ENCODE peak calls at places on chromosomes 11 and 22, in five cellular contexts. S, O, H, P and E are unnamed samples.
A peak's percentile ranks its signal among the peaks of the same experiment; 100 is the strongest.

GRCh38 chr22:33538277-33538885 is 381.9 kb downstream of the LARGE1 start:
- DNase-seq in S (no peak), O (no peak), P (no peak), H (no peak), E (no peak)

GRCh38 chr22:35479359-35479758 is 61.3 kb upstream of the RASD2 start:
- DNase-seq in H (no peak), P (no peak), O (no peak), S (no peak), E (no peak)

GRCh38 chr11:69718147-69718546 is 14.3 kb upstream of the FGF19 start:
- DNase-seq in O (no peak), S (no peak), H (peak; percentile 47), P (no peak), E (no peak)

GRCh38 chr11:14380947-14381555 is 22.1 kb upstream of the RRAS2 start:
- DNase-seq in O (peak; percentile 83), H (peak; percentile 71), S (peak; percentile 73), P (no peak), E (peak; percentile 35)

GRCh38 chr11:14956111-14956510 is 16.0 kb downstream of the CALCA start:
- DNase-seq in O (no peak), P (no peak), S (no peak), H (no peak), E (no peak)

GRCh38 chr22:30617819-30618218 is 10.8 kb downstream of the TCN2 start:
- DNase-seq in P (no peak), S (no peak), H (no peak), O (no peak), E (no peak)

GRCh38 chr22:45648320-45649070 is 23.1 kb upstream of the ATXN10 start:
- DNase-seq in H (no peak), O (no peak), S (no peak), P (no peak), E (no peak)

GRCh38 chr11:9280655-9281301 is 15.6 kb upstream of the DENND5A start:
- DNase-seq in H (peak; percentile 78), S (peak; percentile 68), P (no peak), O (no peak), E (peak; percentile 78)

GRCh38 chr11:55970935-55971334 is 1.2 kb upstream of the OR10AG1 start:
- DNase-seq in O (no peak), S (no peak), H (no peak), P (no peak), E (no peak)

GRCh38 chr11:1478544-1478943 is 8.0 kb downstream of the MOB2 start:
- DNase-seq in P (no peak), H (no peak), O (no peak), S (no peak), E (no peak)

GRCh38 chr22:28600546-28601143 is 79.0 kb downstream of the TTC28 start:
- DNase-seq in H (peak; percentile 78), O (no peak), P (no peak), S (peak; percentile 56), E (peak; percentile 27)

GRCh38 chr11:79045811-79046304 is 395.0 kb downstream of the TENM4 start:
- DNase-seq in H (no peak), P (no peak), O (no peak), S (peak; percentile 26), E (peak; percentile 38)

GRCh38 chr22:22061085-22062077 is 78.8 kb upstream of the TOP3B start:
- DNase-seq in O (no peak), P (no peak), H (peak; percentile 93), S (peak; percentile 69), E (peak; percentile 2)

GRCh38 chr11:102830328-102830727 is 13.1 kb downstream of the MMP3 start:
- DNase-seq in H (no peak), S (no peak), P (no peak), O (no peak), E (peak; percentile 66)

GRCh38 chr11:94675788-94676187 is 92.4 kb upstream of the AMOTL1 start:
- DNase-seq in O (no peak), H (no peak), S (no peak), P (no peak), E (no peak)

GRCh38 chr11:10762185-10762584 is 11.1 kb downstream of the CTR9 start:
- DNase-seq in P (no peak), O (no peak), S (no peak), H (no peak), E (no peak)

GRCh38 chr22:37741312-37741795 is 44.5 kb downstream of the TRIOBP start:
- DNase-seq in O (peak; percentile 87), S (peak; percentile 96), H (peak; percentile 99), P (no peak), E (peak; percentile 89)

GRCh38 chr22:38207898-38208432 is 6.2 kb downstream of the MAFF start:
- DNase-seq in H (no peak), O (no peak), S (no peak), P (no peak), E (no peak)

GRCh38 chr11:122007611-122008071 is 108.4 kb downstream of the BLID start:
- DNase-seq in H (peak; percentile 82), P (no peak), S (no peak), O (no peak), E (peak; percentile 50)

DNA sequence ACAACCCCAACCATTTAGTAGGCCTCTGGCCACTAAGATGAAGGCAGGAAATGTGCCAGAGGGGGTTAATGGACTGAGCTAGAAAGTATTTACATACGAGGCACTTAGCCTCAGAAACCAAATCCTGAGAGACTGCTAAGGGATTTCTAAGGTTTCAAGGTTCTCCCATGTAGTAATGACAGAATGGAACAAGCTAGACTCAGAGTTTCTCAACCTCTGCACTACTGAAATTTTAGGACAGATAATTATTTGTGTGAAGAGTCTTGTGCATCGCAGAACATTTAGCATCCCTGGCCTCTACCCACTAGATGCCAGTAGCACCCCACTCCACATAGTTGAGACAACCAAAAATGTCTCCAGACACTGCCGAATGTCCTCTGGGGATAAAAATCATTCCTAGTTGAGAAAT is 54.8 kb upstream of the CHRM4 start:
- DNase-seq in P (no peak), H (peak; percentile 32), O (no peak), S (peak; percentile 5), E (no peak)
- TF ChIP-seq CTCF in P (no peak), H (no peak), O (no peak), S (no peak), E (peak; percentile 20)

GRCh38 chr11:44823006-44823405 is 96.2 kb downstream of the TSPAN18 start:
- DNase-seq in P (no peak), O (no peak), S (no peak), H (no peak), E (no peak)
- TF ChIP-seq CTCF in P (no peak), O (no peak), S (no peak), H (peak; percentile 33), E (peak; percentile 10)

DNA sequence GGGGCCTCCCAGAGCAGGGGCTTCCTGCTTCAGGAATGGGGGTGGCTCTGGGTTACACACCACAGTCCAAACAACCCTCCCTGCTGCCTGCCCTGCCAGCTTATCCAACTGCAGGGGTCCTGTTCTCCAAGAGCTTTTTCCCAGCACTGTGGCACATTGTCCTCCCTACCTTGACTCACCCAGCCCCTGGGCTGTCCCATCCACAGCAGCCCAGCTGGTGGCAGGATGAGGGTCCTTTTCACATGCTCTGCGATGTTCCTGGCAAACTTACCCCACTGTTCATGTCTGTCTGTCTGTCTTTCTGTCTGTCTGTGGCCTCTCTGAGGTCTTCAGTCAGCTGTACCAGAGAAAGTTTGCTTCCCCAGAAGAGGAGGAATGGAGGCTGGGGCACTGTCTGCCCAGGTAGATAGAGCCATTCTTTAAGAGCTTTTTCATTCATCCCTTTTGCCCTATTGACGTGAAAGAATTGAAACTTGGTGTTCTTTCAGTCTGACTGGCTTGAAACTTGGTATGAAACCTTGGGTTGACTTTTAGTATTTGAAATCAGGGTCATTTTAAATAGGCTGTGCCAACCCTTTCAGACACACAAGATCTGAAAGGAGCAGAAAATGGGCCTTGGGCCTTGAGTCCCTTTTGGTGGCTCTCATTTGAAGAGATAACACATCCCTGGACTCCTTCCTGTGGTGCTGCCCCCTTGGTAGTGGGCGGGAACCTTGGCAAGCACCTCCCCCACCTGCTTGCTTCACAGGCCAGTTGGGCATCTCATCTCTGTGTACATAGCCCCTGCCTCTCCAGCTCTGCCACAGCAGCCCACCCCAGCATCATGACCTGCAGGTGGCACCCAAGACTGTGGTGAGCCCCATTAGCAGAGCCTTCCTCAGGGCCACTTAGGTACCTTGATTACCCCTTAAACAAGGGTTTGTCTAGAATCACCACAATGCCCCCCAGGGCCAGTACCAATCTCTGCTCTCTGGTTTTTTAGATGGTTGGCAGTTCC is 74.6 kb upstream of the SUSD2 start:
- DNase-seq in P (no peak), H (no peak), S (no peak), O (no peak), E (no peak)
- TF ChIP-seq CTCF in P (peak; percentile 20), H (peak; percentile 6), S (peak; percentile 9), O (peak; percentile 22), E (no peak)

DNA sequence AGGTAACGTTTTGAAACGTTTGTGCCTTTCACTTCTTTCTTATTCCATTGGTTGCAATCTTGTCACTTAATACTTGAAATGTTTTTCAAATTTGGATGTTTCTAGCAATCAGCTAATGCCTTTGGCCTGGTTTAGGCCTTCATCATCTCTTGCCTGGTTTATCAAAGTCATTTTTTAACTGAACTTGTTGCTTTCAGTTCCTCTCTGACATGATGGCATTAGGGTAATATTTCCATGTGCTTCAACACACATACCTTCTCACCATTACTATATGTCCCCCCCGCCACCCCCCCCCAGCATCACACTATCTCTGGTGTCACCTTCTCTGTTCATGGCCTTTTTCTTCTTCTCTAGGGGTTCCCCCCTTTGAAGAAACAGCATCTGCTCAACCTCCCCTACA is 1.5 kb upstream of the SYT9 start:
- DNase-seq in O (no peak), P (no peak), S (no peak), H (no peak), E (no peak)
- TF ChIP-seq CTCF in O (no peak), P (no peak), S (no peak), H (no peak), E (no peak)